ENCODE peak calls at places on chromosome 10, in four cellular contexts. J is GM12878, F is HepG2, C is H1. P is an unnamed sample.

GRCh38 chr10:24430591-24430990 is 221.7 kb downstream of the KIAA1217 start:
- DNase-seq in J (no peak), F (no peak), C (no peak), P (no peak)

GRCh38 chr10:34024708-34025425 is 690.4 kb upstream of the NRP1 start:
- DNase-seq in J (no peak), F (no peak), C (no peak), P (no peak)

GRCh38 chr10:27717191-27717590 is 28.4 kb downstream of the MKX start:
- DNase-seq in J (no peak), F (no peak), C (no peak), P (no peak)

GRCh38 chr10:123140164-123140982 is 4.6 kb downstream of the HMX3 start:
- DNase-seq in J (no peak), F (no peak), C (no peak), P (peak)

GRCh38 chr10:28418069-28418468 is 114.8 kb upstream of the WAC start:
- DNase-seq in J (no peak), F (no peak), C (no peak), P (no peak)

GRCh38 chr10:127092916-127093315 is 103.5 kb downstream of the INSYN2A start:
- DNase-seq in J (no peak), F (no peak), C (no peak), P (no peak)

GRCh38 chr10:79221110-79222051 is 125.9 kb upstream of the PPIF start:
- DNase-seq in J (no peak), F (no peak), C (no peak), P (peak)

GRCh38 chr10:3754727-3755439 is 30.1 kb downstream of the KLF6 start:
- DNase-seq in J (no peak), F (peak), C (no peak), P (no peak)

GRCh38 chr10:94308866-94309265 is 53.9 kb downstream of the NOC3L start:
- DNase-seq in J (no peak), F (no peak), C (no peak), P (no peak)

GRCh38 chr10:92553959-92554358 is 19.9 kb downstream of the IDE start:
- DNase-seq in J (no peak), F (no peak), C (no peak), P (no peak)

GRCh38 chr10:92547676-92548075 is 26.2 kb downstream of the IDE start:
- DNase-seq in J (no peak), F (no peak), C (no peak), P (no peak)

GRCh38 chr10:92550924-92551323 is 23.0 kb downstream of the IDE start:
- DNase-seq in J (no peak), F (no peak), C (no peak), P (no peak)

GRCh38 chr10:92552310-92552709 is 21.6 kb downstream of the IDE start:
- DNase-seq in J (no peak), F (no peak), C (no peak), P (no peak)
- TF ChIP-seq CTCF in J (peak), F (no peak), C (peak), P (peak)

GRCh38 chr10:16919076-16919972 is 102.1 kb upstream of the RSU1 start:
- DNase-seq in J (no peak), F (no peak), C (no peak), P (no peak)
- TF ChIP-seq TCF12 in J (no peak), F (no peak), C (no peak), P (peak)

DNA sequence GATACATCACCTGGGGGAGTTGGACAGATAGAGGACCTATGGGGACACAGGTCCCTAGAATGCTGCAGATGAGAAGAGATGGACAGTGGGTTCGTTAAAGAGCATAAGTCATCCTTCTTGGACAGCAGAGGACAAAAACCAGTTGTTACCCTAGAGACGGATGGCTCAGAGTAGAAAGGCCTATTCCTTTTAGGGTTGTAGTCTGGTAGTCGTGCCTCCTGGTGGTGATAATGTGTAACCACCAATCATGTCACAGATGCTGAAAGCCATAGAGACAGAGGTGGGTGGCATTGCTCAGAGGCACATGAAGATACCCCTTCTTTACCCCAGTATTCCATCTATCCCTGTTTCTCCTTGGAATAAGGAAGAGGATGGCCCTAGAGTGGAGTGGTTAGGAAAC is 554.6 kb downstream of the SORCS1 start:
- DNase-seq in J (no peak), F (no peak), C (no peak), P (peak)
- TF ChIP-seq CTCF in J (peak), F (no peak), C (peak), P (peak)

GRCh38 chr10:12358863-12359647 is 9.7 kb downstream of the CAMK1D start:
- DNase-seq in J (no peak), F (no peak), C (no peak), P (no peak)
- TF ChIP-seq TCF12 in J (no peak), F (no peak), C (no peak), P (no peak)

GRCh38 chr10:84204122-84204521 is 9.8 kb downstream of the CDHR1 start:
- DNase-seq in J (no peak), F (peak), C (no peak), P (peak)
- TF ChIP-seq CTCF in J (peak), F (peak), C (peak), P (peak)

GRCh38 chr10:101287183-101287830 is 58.0 kb upstream of the LBX1 start:
- DNase-seq in J (no peak), F (no peak), C (no peak), P (no peak)
- TF ChIP-seq TCF12 in J (no peak), F (no peak), C (no peak), P (no peak)

DNA sequence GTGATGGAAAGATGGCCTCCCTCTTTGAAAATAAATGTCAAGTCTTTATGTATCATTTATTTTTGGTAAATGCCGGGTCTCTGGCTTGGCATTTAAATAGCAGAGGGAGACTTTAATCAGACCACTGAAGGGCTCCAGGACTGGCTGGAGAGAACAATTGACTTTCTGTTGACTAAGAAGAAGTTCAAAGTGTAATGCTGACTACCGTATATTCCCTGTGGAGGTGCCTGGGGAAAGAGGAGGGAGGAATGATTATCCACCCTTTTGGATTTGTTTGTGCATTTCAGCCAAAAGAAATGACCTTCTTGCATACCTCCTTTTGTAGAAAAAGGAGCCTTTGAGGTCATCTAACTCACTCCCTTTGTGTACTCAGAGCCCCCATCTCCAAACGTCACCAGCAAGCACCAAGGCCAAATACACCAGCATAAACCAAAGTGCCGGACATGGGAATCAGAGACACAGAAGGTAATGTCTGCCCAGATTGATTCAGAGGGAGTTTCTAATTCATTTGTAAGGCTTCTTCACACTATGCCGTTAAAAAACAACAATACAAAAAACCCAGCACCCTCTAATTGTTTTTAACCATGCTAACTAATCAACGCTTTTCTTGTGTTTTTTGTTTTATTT is 75.2 kb downstream of the PRLHR start:
- DNase-seq in J (no peak), F (peak), C (no peak), P (no peak)
- TF ChIP-seq CTCF in J (no peak), F (no peak), C (no peak), P (no peak)

DNA sequence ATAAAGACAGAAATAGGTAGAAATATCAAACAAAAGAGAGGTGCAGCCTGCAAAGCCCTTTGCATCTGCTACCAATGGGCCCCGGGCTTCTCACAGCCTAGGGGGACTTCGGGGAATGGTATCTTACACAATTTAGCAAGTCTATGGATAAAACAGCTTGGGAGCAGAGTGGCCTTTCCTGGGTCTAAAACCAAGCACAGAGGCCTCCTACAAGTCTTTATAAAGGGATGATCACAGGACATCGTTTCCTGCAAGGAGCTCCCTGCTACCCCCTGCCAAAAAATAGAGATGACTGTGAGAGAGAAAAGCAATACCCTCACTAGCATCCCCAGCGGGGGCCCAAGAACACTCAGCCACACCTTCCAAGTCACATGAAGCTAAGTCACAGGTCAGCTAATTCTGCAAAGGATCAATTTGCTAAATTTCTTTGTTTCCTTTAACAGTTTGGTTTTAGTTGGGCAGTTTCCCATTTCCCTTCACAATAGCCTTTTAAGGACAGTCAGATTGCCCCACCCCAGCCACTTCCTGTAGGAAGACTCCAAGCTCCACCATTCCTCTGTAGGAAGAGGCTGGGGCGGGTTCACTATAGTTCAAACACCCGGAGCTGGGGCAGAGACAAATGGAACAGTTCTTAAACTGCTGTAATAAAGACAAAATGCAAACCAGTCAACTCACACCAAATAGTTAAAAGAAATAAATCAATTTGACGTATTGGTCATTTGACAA is 105.5 kb downstream of the SLIT1 start:
- DNase-seq in J (no peak), F (no peak), C (no peak), P (no peak)
- TF ChIP-seq TCF12 in J (no peak), F (no peak), C (no peak), P (no peak)

GRCh38 chr10:77636286-77636966 is 1.2 kb downstream of the KCNMA1 start:
- DNase-seq in J (no peak), F (no peak), C (no peak), P (no peak)
- TF ChIP-seq CTCF in J (no peak), F (no peak), C (no peak), P (no peak)

GRCh38 chr10:18219096-18219495 is 78.9 kb downstream of the CACNB2 start:
- DNase-seq in J (no peak), F (no peak), C (no peak), P (no peak)
- TF ChIP-seq TCF12 in J (no peak), F (no peak), C (no peak), P (no peak)

P was measured in SK-N-SH.